ENCODE peak calls at places on chromosomes 11 and 22, in four cellular contexts. H, E, G and I are unnamed samples.

GRCh38 chr11:13215157-13215556 is 62.4 kb upstream of the BMAL1 start:
- DNase-seq in H (no peak), G (no peak), E (no peak), I (no peak)

GRCh38 chr11:67119577-67120391 is 721 bp downstream of the KDM2A start:
- DNase-seq in H (peak), G (peak), E (no peak), I (no peak)

GRCh38 chr11:106997241-106997640 is 21.0 kb downstream of the GUCY1A2 start:
- DNase-seq in H (no peak), E (no peak), G (no peak), I (no peak)

GRCh38 chr11:14451825-14452224 is 47.8 kb downstream of the COPB1 start:
- DNase-seq in E (no peak), G (no peak), H (no peak), I (no peak)

GRCh38 chr11:72524711-72525110 is 90.4 kb upstream of the CLPB start:
- DNase-seq in E (no peak), H (no peak), G (no peak), I (no peak)

GRCh38 chr22:23752090-23752691 is 1.3 kb upstream of the ZNF70 start:
- DNase-seq in E (no peak), G (no peak), H (no peak), I (no peak)

GRCh38 chr11:100719362-100719761 is 32.3 kb downstream of the ARHGAP42 start:
- DNase-seq in H (no peak), E (no peak), G (no peak), I (peak)

GRCh38 chr11:73716153-73717056 is 44.5 kb downstream of the RAB6A start:
- DNase-seq in E (no peak), G (no peak), H (no peak), I (no peak)

GRCh38 chr11:8932564-8933180 is at the start of gene C11orf16:
- DNase-seq in E (no peak), G (no peak), H (no peak), I (no peak)

DNA sequence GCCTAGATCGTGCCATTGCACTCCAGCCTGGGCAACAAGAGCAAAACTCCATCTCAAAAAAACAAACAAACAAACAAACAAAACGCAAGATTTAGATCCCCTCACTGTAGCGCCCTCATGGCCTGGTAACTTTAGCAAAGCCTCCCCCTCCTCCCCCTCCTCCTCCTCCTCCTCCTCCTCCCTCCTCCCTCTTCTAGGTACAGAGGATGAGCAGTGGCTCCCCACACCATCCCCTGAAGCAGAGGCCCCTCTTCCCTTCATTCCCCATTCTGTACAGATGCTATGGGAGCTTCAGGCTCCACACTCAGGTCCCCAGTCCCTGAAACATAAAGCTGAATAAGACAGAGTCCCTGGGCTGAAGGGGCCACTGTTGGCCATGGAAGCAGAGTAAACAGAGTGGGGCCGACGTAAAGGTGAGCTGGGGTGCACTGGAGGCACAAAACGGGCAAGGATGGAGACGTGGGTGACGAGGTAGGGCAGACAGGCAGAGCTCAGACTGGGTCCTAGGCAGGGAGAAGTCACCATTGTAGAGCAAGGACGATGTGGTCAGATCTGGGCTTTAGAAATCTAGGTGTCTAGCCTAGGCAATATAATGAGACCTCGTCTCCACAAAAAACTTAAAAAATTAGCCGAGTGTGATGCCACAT is 19.4 kb upstream of the NFAM1 start:
- DNase-seq in H (no peak), E (no peak), G (no peak), I (no peak)
- H3K4me3 ChIP-seq in H (no peak), E (no peak), G (no peak), I (no peak)

GRCh38 chr11:74731301-74732094 is at the start of gene CHRDL2:
- DNase-seq in G (no peak), H (no peak), E (no peak), I (no peak)
- H3K4me3 ChIP-seq in G (peak), H (peak), E (peak), I (peak)

GRCh38 chr11:94757037-94757681 is 11.0 kb upstream of the AMOTL1 start:
- DNase-seq in E (no peak), H (no peak), G (no peak), I (no peak)
- H3K4me3 ChIP-seq in E (no peak), H (no peak), G (no peak), I (no peak)

GRCh38 chr11:117520201-117520600 is 192.5 kb downstream of the CEP164 start:
- DNase-seq in G (no peak), H (no peak), E (no peak), I (no peak)
- H3K4me3 ChIP-seq in G (no peak), H (no peak), E (no peak), I (no peak)

GRCh38 chr11:11039249-11039965 is 181.6 kb upstream of the ZBED5 start:
- DNase-seq in E (no peak), H (no peak), G (no peak), I (no peak)
- H3K4me3 ChIP-seq in E (no peak), H (no peak), G (no peak), I (no peak)

GRCh38 chr11:45583981-45584380 is 81.4 kb downstream of the CHST1 start:
- DNase-seq in E (no peak), H (no peak), G (no peak), I (no peak)
- H3K4me3 ChIP-seq in E (no peak), H (no peak), G (no peak), I (no peak)

GRCh38 chr11:86938900-86939880 is 16.0 kb downstream of the FZD4 start:
- DNase-seq in G (peak), E (no peak), H (peak), I (no peak)

GRCh38 chr11:86940122-86940777 is 14.9 kb downstream of the FZD4 start:
- DNase-seq in G (peak), H (no peak), E (no peak), I (no peak)

GRCh38 chr11:86942212-86942611 is 13.0 kb downstream of the FZD4 start:
- DNase-seq in H (no peak), E (no peak), G (no peak), I (no peak)

GRCh38 chr11:86941077-86941870 is 13.9 kb downstream of the FZD4 start:
- DNase-seq in H (no peak), E (no peak), G (no peak), I (no peak)

DNA sequence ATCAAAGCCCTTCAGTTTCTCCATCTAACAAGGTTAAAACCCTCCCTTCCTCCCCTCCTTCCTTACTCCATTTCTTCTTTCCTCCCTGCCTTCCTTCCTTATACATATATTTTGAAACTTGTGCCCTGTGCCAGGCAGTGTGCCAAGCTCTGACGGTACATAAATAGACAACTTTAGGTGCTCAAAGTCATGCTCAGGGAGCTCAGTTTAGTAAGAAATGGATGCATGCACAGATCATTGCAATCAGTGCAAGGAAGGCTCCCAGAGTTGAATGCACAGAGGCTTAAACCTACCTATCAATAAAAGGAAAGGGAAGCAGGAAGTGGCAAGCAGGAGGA is 13.4 kb downstream of the FZD4 start:
- DNase-seq in H (no peak), E (no peak), G (no peak), I (no peak)
- H3K4me3 ChIP-seq in H (no peak), E (peak), G (no peak), I (no peak)

GRCh38 chr11:6554828-6555706 is 48.3 kb downstream of the RRP8 start:
- DNase-seq in E (no peak), H (no peak), G (no peak), I (no peak)

GRCh38 chr11:6557761-6558674 is 45.4 kb downstream of the RRP8 start:
- DNase-seq in H (no peak), G (no peak), E (no peak), I (no peak)

GRCh38 chr11:6553634-6554033 is 49.8 kb downstream of the RRP8 start:
- DNase-seq in E (no peak), H (no peak), G (no peak), I (no peak)

GRCh38 chr11:6557063-6557462 is 46.4 kb downstream of the RRP8 start:
- DNase-seq in E (no peak), G (no peak), H (no peak), I (no peak)

GRCh38 chr11:6556139-6556949 is 47.1 kb downstream of the RRP8 start:
- DNase-seq in G (no peak), E (no peak), H (no peak), I (no peak)
- H3K4me3 ChIP-seq in G (no peak), E (no peak), H (no peak), I (no peak)